ENCODE peak calls at places on chromosome 6, in four cellular contexts. Y is fibroblast of mammary gland, P is breast epithelium, O is lung. G is an unnamed sample.

GRCh38 chr6:21665101-21665435 is 71.5 kb downstream of the SOX4 start:
- DNase-seq in Y (peak; percentile 2), P (no peak), O (no peak), G (no peak)

GRCh38 chr6:95949985-95950384 is 65.8 kb upstream of the FUT9 start:
- DNase-seq in Y (no peak), P (no peak), O (no peak), G (no peak)

GRCh38 chr6:136751478-136751956 is 40.8 kb downstream of the MAP3K5 start:
- DNase-seq in Y (peak; percentile 52), P (no peak), O (no peak), G (no peak)

GRCh38 chr6:219641-220198 is 72.6 kb upstream of the DUSP22 start:
- DNase-seq in Y (peak; percentile 63), P (no peak), O (peak; percentile 71), G (peak; percentile 51)

GRCh38 chr6:24761193-24761835 is 13.4 kb upstream of the GMNN start:
- DNase-seq in Y (no peak), P (no peak), O (no peak), G (no peak)

GRCh38 chr6:136371951-136372350 is 82.3 kb upstream of the BCLAF1 start:
- DNase-seq in Y (no peak), P (no peak), O (no peak), G (peak; percentile 61)

GRCh38 chr6:2940010-2940850 is 31.1 kb downstream of the SERPINB6 start:
- DNase-seq in Y (no peak), P (no peak), O (peak; percentile 27), G (no peak)

GRCh38 chr6:75504902-75505233 is 11.3 kb upstream of the FILIP1 start:
- DNase-seq in Y (peak; percentile 48), P (no peak), O (no peak), G (no peak)

GRCh38 chr6:141848029-141848890 is 284.5 kb upstream of the GJE1 start:
- DNase-seq in Y (no peak), P (no peak), O (no peak), G (peak; percentile 10)

GRCh38 chr6:158688860-158689259 is 39.0 kb downstream of the SYTL3 start:
- DNase-seq in Y (no peak), P (no peak), O (no peak), G (no peak)

GRCh38 chr6:8435845-8436168 is 462 bp upstream of the SLC35B3 start:
- DNase-seq in Y (peak; percentile 30), P (no peak), O (no peak), G (no peak)

GRCh38 chr6:135256866-135257265 is 75.8 kb downstream of the MYB start:
- DNase-seq in Y (peak; percentile 50), P (no peak), O (no peak), G (no peak)

GRCh38 chr6:107729098-107729497 is 95.0 kb downstream of the SCML4 start:
- DNase-seq in Y (no peak), P (no peak), O (no peak), G (no peak)

GRCh38 chr6:105645166-105645565 is 242.3 kb upstream of the PREP start:
- DNase-seq in Y (no peak), P (no peak), O (no peak), G (no peak)

GRCh38 chr6:166775923-166776220 is 148.8 kb upstream of the RPS6KA2 start:
- DNase-seq in Y (no peak), P (no peak), O (peak; percentile 22), G (no peak)

GRCh38 chr6:33828764-33829731 is 25.2 kb upstream of the MLN start:
- DNase-seq in Y (no peak), P (no peak), O (no peak), G (no peak)

GRCh38 chr6:91087864-91088263 is 501.0 kb upstream of the MAP3K7 start:
- DNase-seq in Y (no peak), P (no peak), O (no peak), G (no peak)

GRCh38 chr6:109446541-109446940 is 6.0 kb downstream of the SMPD2 start:
- DNase-seq in Y (no peak), P (no peak), O (peak; percentile 20), G (no peak)

GRCh38 chr6:166514196-166514595 is 72.3 kb downstream of the RAMACL start:
- DNase-seq in Y (no peak), P (no peak), O (peak; percentile 44), G (no peak)

GRCh38 chr6:38064431-38064830 is 244.9 kb downstream of the ZFAND3 start:
- DNase-seq in Y (no peak), P (no peak), O (no peak), G (no peak)

GRCh38 chr6:38867726-38868125 is 152.6 kb downstream of the DNAH8 start:
- DNase-seq in Y (no peak), P (no peak), O (no peak), G (no peak)

GRCh38 chr6:21053612-21054011 is 519.4 kb downstream of the CDKAL1 start:
- DNase-seq in Y (peak; percentile 44), P (no peak), O (no peak), G (peak; percentile 12)

GRCh38 chr6:143164565-143165105 is 103.9 kb downstream of the AIG1 start:
- DNase-seq in Y (no peak), P (no peak), O (no peak), G (no peak)

GRCh38 chr6:79557683-79558082 is 20.5 kb upstream of the LCA5 start:
- DNase-seq in Y (peak; percentile 15), P (no peak), O (no peak), G (no peak)

GRCh38 chr6:32752580-32752979 is 10.8 kb downstream of the HLA-DQB2 start:
- DNase-seq in Y (peak; percentile 26), P (no peak), O (peak; percentile 46), G (no peak)

GRCh38 chr6:134935076-134935475 is 14.8 kb downstream of the ALDH8A1 start:
- DNase-seq in Y (peak; percentile 23), P (no peak), O (no peak), G (no peak)

GRCh38 chr6:10719386-10720228 is 3.3 kb upstream of the TMEM14C start:
- DNase-seq in Y (peak; percentile 45), P (no peak), O (peak; percentile 33), G (peak; percentile 7)

GRCh38 chr6:25456249-25456648 is 177.1 kb downstream of the CARMIL1 start:
- DNase-seq in Y (peak; percentile 31), P (no peak), O (no peak), G (no peak)

GRCh38 chr6:25404693-25405169 is 125.6 kb downstream of the CARMIL1 start:
- DNase-seq in Y (no peak), P (no peak), O (no peak), G (no peak)

GRCh38 chr6:153625089-153625488 is 414.0 kb upstream of the OPRM1 start:
- DNase-seq in Y (peak; percentile 45), P (no peak), O (no peak), G (peak; percentile 40)

DNA sequence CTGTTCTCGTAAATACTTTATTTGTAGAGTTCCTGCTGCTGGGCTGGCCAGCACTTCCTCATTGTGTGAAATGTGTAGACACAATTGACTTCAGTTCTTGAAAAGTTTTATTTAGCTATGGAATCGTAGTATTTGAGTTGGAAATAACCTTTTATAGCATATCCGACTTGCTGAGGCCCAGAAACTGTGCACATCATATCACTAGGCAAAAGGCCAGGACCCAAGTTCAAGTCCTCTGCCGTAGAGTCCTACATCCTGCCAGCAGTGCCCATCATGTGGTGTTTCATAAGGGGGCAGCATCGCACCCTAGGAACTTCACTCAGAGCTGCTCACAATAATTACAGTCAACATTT is 207.7 kb upstream of the SNX9 start:
- DNase-seq in Y (peak; percentile 29), P (no peak), O (no peak), G (peak; percentile 9)
- TF ChIP-seq CTCF in Y (peak; percentile 8), P (no peak), O (no peak), G (peak; percentile 15)

GRCh38 chr6:43075791-43076092 is 372 bp upstream of the PTK7 start:
- DNase-seq in Y (no peak), P (no peak), O (no peak), G (no peak)
- H3K4me3 ChIP-seq in Y (peak overlapping the region; percentile 37), P (peak overlapping the region; percentile 85), O (no peak overlapping the region), G (peak overlapping the region; percentile 51)

GRCh38 chr6:140105857-140106256 is 731.4 kb upstream of the CITED2 start:
- DNase-seq in Y (peak; percentile 29), P (no peak), O (no peak), G (peak; percentile 27)
- TF ChIP-seq CTCF in Y (peak; percentile 36), P (peak; percentile 23), O (no peak), G (peak; percentile 29)

DNA sequence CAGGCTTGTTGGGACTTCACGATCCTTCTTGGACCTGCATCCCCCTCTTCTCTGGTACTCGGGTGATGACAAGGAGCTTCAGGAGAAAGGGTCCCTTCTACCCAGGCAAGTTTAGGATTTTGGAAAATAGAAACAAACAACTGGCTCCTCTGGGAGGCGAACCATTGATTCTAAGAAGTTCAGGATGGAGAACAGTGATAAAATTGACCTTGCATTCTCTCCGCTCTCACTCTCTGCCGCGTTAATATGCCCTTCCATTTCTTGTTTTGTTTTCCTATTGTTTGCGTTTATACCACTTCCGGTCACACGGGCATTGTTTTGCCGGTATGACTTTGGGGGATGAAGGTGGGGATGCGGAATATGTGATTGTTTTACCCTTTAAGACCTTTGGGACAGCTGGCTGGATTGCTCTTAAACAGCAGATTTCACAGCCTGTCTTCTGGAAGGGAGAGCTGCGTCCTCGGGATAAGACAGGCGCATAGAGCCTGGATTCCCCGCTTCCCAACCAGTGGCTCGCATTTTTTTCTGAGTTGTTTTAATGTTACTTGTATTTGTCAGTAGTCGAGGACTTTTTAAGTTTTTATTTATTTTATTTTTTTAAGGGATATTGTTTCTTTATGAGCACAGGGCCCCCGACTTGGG is 144.3 kb upstream of the ZNF184 start:
- DNase-seq in Y (peak; percentile 38), P (no peak), O (no peak), G (peak; percentile 31)
- H3K4me3 ChIP-seq in Y (peak overlapping the region; percentile 68), P (peak overlapping the region; percentile 37), O (no peak overlapping the region), G (peak overlapping the region; percentile 61)

DNA sequence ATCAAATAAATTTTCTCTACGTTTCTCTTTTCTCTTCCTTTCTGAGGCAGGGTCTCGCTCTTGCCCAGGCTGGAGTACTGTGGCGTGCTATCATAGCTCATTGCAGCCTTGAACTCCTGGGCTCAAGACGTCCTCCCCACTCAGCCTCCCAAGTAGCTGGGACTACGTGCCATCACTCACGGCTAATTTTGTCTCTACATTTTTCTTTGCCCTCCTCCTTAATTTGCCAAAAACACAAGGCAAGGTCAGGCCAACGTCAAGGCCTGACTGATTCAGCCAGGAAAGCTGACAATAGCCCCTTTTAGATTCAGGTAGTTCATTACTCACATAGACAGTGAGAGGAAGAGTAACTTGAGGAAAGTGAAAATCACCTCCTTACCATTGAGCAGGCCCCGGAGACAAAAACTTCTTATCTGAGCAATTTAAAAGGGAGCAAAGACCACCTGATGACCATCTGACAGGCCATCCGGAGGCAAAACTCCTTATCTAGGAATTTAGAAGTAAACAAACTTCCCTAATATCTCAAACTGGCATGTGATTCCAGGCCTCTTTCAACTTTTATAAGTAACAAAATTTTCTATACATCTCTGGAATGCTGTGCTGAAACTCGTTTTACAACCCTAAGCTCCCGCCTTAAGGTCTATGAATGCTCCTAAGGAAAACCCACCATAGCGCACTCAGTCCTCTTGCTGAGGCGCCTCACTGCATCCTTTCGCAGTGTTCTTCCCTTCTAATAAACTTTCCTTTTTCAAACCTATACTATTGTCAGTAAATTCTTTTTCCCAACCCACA is 42.1 kb upstream of the SRPK1 start:
- DNase-seq in Y (no peak), P (no peak), O (no peak), G (no peak)
- TF ChIP-seq CTCF in Y (no peak), P (no peak), O (no peak), G (no peak)

DNA sequence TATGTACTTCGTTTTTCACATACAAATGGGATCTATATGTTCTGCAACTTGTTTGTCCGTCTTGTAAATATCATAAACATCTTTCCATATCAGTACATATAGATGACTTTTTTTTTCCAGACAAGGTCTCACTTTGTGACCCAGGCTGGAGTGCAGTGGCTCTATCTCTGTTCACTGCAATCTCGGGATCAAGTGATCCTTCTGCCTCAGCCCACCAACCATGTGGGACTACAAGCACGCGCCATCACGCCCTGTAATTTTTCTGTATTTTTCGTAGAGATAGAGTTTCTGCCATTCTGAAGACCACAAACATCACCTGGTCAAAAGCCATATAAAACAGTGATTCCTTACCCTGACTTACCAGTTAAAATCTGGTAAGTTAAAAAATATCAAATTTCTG is 37.7 kb upstream of the SYNCRIP start:
- DNase-seq in Y (peak; percentile 7), P (no peak), O (no peak), G (no peak)
- H3K4me3 ChIP-seq in Y (peak overlapping the region; percentile 65), P (no peak overlapping the region), O (no peak overlapping the region), G (peak overlapping the region; percentile 58)